ENCODE peak calls at places on chromosomes 5 and 9, in four cellular contexts. V is activated T-helper 1 cell treated with anti-CD3 and anti-CD28 coated beads, Interleukin-12 subunit alpha, Interleukin-12 subunit beta, Interleukin-2, Interleukin-4 antibody, amounts not matched to agents 30 ng/mL and 10 ng/mL and 1 ng/mL, durations not matched to agents 14 hours and 24 hours and 36 hours; U is COR-L47; K is NCI-H146. Y is an unnamed sample.
A peak's percentile ranks its signal among the peaks of the same experiment; 100 is the strongest.

GRCh38 chr5:127298623-127299022 is 8.0 kb downstream of the MEGF10 start:
- DNase-seq in V (no peak), U (no peak), K (no peak), Y (no peak)

GRCh38 chr5:57696005-57696755 is 213.6 kb upstream of the ACTBL2 start:
- DNase-seq in V (no peak), U (no peak), K (no peak), Y (no peak)

GRCh38 chr9:108937561-108938305 is 3.5 kb downstream of the ABITRAM start:
- DNase-seq in V (no peak), U (no peak), K (no peak), Y (no peak)

GRCh38 chr5:132013006-132013689 is 1.7 kb upstream of the ACSL6 start:
- DNase-seq in V (no peak), U (no peak), K (no peak), Y (peak; percentile 64)

GRCh38 chr5:137598341-137598740 is 99.2 kb upstream of the SPOCK1 start:
- DNase-seq in V (no peak), U (no peak), K (no peak), Y (no peak)

GRCh38 chr9:110282767-110283136 is 26.4 kb upstream of the TXN start:
- DNase-seq in V (no peak), U (no peak), K (no peak), Y (no peak)

GRCh38 chr5:77852514-77853352 is 76.6 kb upstream of the TBCA start:
- DNase-seq in V (no peak), U (no peak), K (no peak), Y (no peak)

GRCh38 chr5:123364443-123364842 is 58.8 kb downstream of the CEP120 start:
- DNase-seq in V (no peak), U (no peak), K (no peak), Y (no peak)

Y was measured in chondrocyte.